ENCODE peak calls at places on chromosomes 3 and 15, in seven cellular contexts. W is A549, P is HFF-Myc, Q is GM23338, R is NB4, C is GM12865, O is AG04449. E is an unnamed sample.

GRCh38 chr15:98304366-98304765 is 343.9 kb downstream of the ARRDC4 start:
- DNase-seq in W (no peak), P (no peak), Q (no peak), R (no peak), C (no peak), O (no peak), E (peak; percentile 53)

GRCh38 chr3:43638594-43639447 is 17.0 kb upstream of the ANO10 start:
- DNase-seq in W (peak; percentile 54), P (no peak), Q (peak; percentile 56), R (peak; percentile 7), C (peak; percentile 45), O (no peak), E (no peak)

GRCh38 chr3:42600958-42601675 is 631 bp downstream of the NKTR start:
- DNase-seq in W (peak; percentile 62), P (peak; percentile 16), Q (peak; percentile 82), R (peak; percentile 86), C (peak; percentile 82), O (no peak), E (no peak)

GRCh38 chr3:64209866-64210609 is 15.2 kb downstream of the PRICKLE2 start:
- DNase-seq in W (no peak), P (no peak), Q (no peak), R (no peak), C (no peak), O (no peak), E (no peak)

GRCh38 chr3:175558261-175558660 is 699.1 kb downstream of the NAALADL2 start:
- DNase-seq in W (no peak), P (no peak), Q (no peak), R (no peak), C (no peak), O (no peak), E (no peak)

GRCh38 chr3:78712270-78712669 is 1055.5 kb downstream of the ROBO1 start:
- DNase-seq in W (no peak), P (no peak), Q (no peak), R (no peak), C (no peak), O (no peak), E (no peak)

GRCh38 chr3:13849018-13849417 is 30.9 kb downstream of the WNT7A start:
- DNase-seq in W (no peak), P (no peak), Q (no peak), R (no peak), C (no peak), O (no peak), E (no peak)

GRCh38 chr3:98786364-98786930 is 23.3 kb downstream of the ST3GAL6 start:
- DNase-seq in W (no peak), P (no peak), Q (no peak), R (peak; percentile 85), C (peak; percentile 43), O (no peak), E (no peak)

GRCh38 chr3:71681224-71681668 is 44.0 kb downstream of the EIF4E3 start:
- DNase-seq in W (peak; percentile 44), P (peak; percentile 66), Q (peak; percentile 82), R (peak; percentile 94), C (peak; percentile 52), O (peak; percentile 17), E (no peak)

GRCh38 chr3:48034000-48034516 is 17.8 kb upstream of the MAP4 start:
- DNase-seq in W (no peak), P (no peak), Q (peak; percentile 54), R (no peak), C (peak; percentile 6), O (no peak), E (peak; percentile 45)

GRCh38 chr3:16738451-16738850 is 133.2 kb upstream of the DAZL start:
- DNase-seq in W (no peak), P (no peak), Q (no peak), R (no peak), C (no peak), O (no peak), E (no peak)

GRCh38 chr15:31306036-31306425 is 20.6 kb upstream of the KLF13 start:
- DNase-seq in W (no peak), P (no peak), Q (peak; percentile 17), R (no peak), C (no peak), O (no peak), E (no peak)

GRCh38 chr15:65431731-65432130 is 9.0 kb upstream of the IGDCC4 start:
- DNase-seq in W (no peak), P (no peak), Q (no peak), R (no peak), C (no peak), O (no peak), E (no peak)

GRCh38 chr15:85499498-85499897 is 119.1 kb downstream of the AKAP13 start:
- DNase-seq in W (no peak), P (no peak), Q (no peak), R (no peak), C (no peak), O (no peak), E (no peak)

GRCh38 chr15:56715220-56715619 is 18.1 kb downstream of the ZNF280D start:
- DNase-seq in W (no peak), P (no peak), Q (no peak), R (no peak), C (no peak), O (no peak), E (no peak)

GRCh38 chr15:66925721-66926120 is 139.7 kb upstream of the SMAD3 start:
- DNase-seq in W (no peak), P (no peak), Q (no peak), R (no peak), C (no peak), O (no peak), E (no peak)

GRCh38 chr3:194187543-194187942 is 51.6 kb downstream of the HES1 start:
- DNase-seq in W (no peak), P (no peak), Q (no peak), R (no peak), C (no peak), O (no peak), E (no peak)

GRCh38 chr3:177615015-177615414 is 417.7 kb upstream of the TBL1XR1 start:
- DNase-seq in W (peak; percentile 81), P (no peak), Q (no peak), R (peak; percentile 81), C (no peak), O (peak; percentile 78), E (peak; percentile 64)

GRCh38 chr3:15997274-15997943 is 177.1 kb upstream of the GALNT15 start:
- DNase-seq in W (no peak), P (no peak), Q (no peak), R (no peak), C (peak; percentile 46), O (no peak), E (no peak)

GRCh38 chr15:43093026-43093425 is 12.8 kb downstream of the UBR1 start:
- DNase-seq in W (no peak), P (no peak), Q (no peak), R (peak; percentile 58), C (peak; percentile 2), O (peak; percentile 49), E (no peak)

GRCh38 chr3:39361252-39361927 is 21.8 kb upstream of the SLC25A38 start:
- DNase-seq in W (no peak), P (no peak), Q (no peak), R (peak; percentile 90), C (peak; percentile 80), O (no peak), E (no peak)

GRCh38 chr3:155024006-155024638 is 56.0 kb upstream of the MME start:
- DNase-seq in W (no peak), P (no peak), Q (no peak), R (no peak), C (no peak), O (peak; percentile 33), E (no peak)

GRCh38 chr3:98021821-98022220 is 13.3 kb downstream of the GABRR3 start:
- DNase-seq in W (no peak), P (no peak), Q (no peak), R (no peak), C (no peak), O (no peak), E (no peak)

GRCh38 chr3:118055381-118055780 is 979.3 kb downstream of the IGSF11 start:
- DNase-seq in W (no peak), P (no peak), Q (no peak), R (no peak), C (no peak), O (no peak), E (no peak)
- TF ChIP-seq CTCF in W (no peak), P (no peak), Q (no peak), R (no peak), C (no peak), O (no peak), E (no peak)

GRCh38 chr3:87198774-87199173 is 28.3 kb upstream of the CHMP2B start:
- DNase-seq in W (no peak), P (no peak), Q (no peak), R (no peak), C (no peak), O (no peak), E (no peak)

GRCh38 chr3:87197531-87197930 is 29.6 kb upstream of the CHMP2B start:
- DNase-seq in W (no peak), P (no peak), Q (no peak), R (no peak), C (no peak), O (no peak), E (no peak)

GRCh38 chr3:87200059-87200458 is 27.1 kb upstream of the CHMP2B start:
- DNase-seq in W (no peak), P (no peak), Q (no peak), R (no peak), C (no peak), O (no peak), E (no peak)

GRCh38 chr3:87196879-87197278 is 30.2 kb upstream of the CHMP2B start:
- DNase-seq in W (no peak), P (no peak), Q (no peak), R (no peak), C (no peak), O (no peak), E (no peak)

GRCh38 chr3:87199621-87200020 is 27.5 kb upstream of the CHMP2B start:
- DNase-seq in W (no peak), P (no peak), Q (no peak), R (no peak), C (no peak), O (no peak), E (no peak)
- H3K4me3 ChIP-seq in W (no peak overlapping the region), P (no peak overlapping the region), Q (no peak overlapping the region), R (no peak overlapping the region), C (no peak overlapping the region), O (no peak overlapping the region), E (no peak overlapping the region)

DNA sequence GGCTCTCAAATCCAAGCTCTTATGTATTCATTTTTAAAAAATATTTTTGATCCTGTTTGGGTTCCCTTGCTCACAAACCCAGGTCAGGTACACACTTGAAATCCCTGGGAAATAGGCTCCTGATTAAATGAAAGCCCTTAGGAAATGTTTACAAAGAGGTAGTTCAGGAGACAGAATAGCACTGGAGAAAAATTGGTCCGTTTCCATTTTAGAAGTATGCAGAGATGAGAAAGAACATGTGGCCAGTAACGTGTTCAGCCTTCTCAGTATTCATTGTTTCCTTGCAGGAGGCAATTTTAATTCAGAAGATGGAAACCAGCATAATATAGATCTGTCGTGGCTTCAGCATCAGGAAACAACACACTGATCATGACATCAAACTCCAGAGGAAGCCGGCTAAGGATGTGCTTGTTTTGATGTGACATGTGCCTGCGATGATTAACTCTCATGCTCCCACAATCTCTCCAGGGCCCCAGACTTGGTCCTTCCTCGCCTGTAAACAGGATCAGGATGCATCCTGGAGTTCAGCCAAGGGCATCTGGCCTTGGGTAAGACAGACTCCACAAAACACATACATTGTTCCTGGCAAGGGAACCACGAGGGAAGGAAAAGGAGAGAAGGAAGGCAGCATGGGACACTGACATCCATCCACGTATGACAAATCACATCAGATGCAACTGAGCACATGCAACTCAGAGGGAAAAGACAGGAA is 350.5 kb upstream of the THBS1 start:
- DNase-seq in W (no peak), P (peak; percentile 47), Q (no peak), R (no peak), C (no peak), O (no peak), E (no peak)
- TF ChIP-seq CTCF in W (no peak), P (no peak), Q (no peak), R (no peak), C (no peak), O (no peak), E (no peak)

GRCh38 chr15:53359038-53359437 is 400.4 kb downstream of the WDR72 start:
- DNase-seq in W (no peak), P (no peak), Q (no peak), R (no peak), C (no peak), O (no peak), E (no peak)
- H3K4me3 ChIP-seq in W (no peak overlapping the region), P (no peak overlapping the region), Q (no peak overlapping the region), R (no peak overlapping the region), C (no peak overlapping the region), O (no peak overlapping the region), E (no peak overlapping the region)

E was measured in epithelial cell of proximal tubule.